ENCODE peak calls at places on chromosomes 7 and 10, in four cellular contexts. J is hepatocyte, X is left ventricle myocardium inferior, T is IMR-90. V is an unnamed sample.

GRCh38 chr10:98309366-98310355 is 41.7 kb upstream of the LOXL4 start:
- DNase-seq in J (peak; percentile 88), X (peak; percentile 72), T (peak; percentile 87), V (peak; percentile 44)

GRCh38 chr7:81684513-81685262 is 85.2 kb downstream of the HGF start:
- DNase-seq in J (peak; percentile 93), X (peak; percentile 85), T (peak; percentile 100), V (peak; percentile 51)

GRCh38 chr10:35194906-35195305 is 68.3 kb downstream of the CREM start:
- DNase-seq in J (peak; percentile 38), X (no peak), T (peak; percentile 91), V (no peak)

GRCh38 chr7:29345590-29345989 is 151.0 kb downstream of the CHN2 start:
- DNase-seq in J (peak; percentile 45), X (peak; percentile 31), T (no peak), V (peak; percentile 53)

GRCh38 chr7:149884541-149884940 is 10.8 kb downstream of the ATP6V0E2 start:
- DNase-seq in J (no peak), X (peak; percentile 61), T (no peak), V (no peak)

GRCh38 chr7:150993511-150993910 is 2.7 kb downstream of the NOS3 start:
- DNase-seq in J (no peak), X (peak; percentile 79), T (no peak), V (no peak)

GRCh38 chr10:21614000-21614399 is 80.0 kb downstream of the MLLT10 start:
- DNase-seq in J (no peak), X (no peak), T (no peak), V (no peak)

GRCh38 chr7:33563010-33563409 is 342.3 kb upstream of the BMPER start:
- DNase-seq in J (no peak), X (no peak), T (no peak), V (no peak)

GRCh38 chr7:15561840-15562239 is at the start of gene AGMO:
- DNase-seq in J (peak; percentile 46), X (peak; percentile 71), T (no peak), V (peak; percentile 60)

GRCh38 chr7:2609001-2609411 is 22.8 kb upstream of the TTYH3 start:
- DNase-seq in J (peak; percentile 37), X (no peak), T (peak; percentile 43), V (no peak)

GRCh38 chr10:86111902-86112301 is 254.7 kb downstream of the GRID1 start:
- DNase-seq in J (no peak), X (no peak), T (no peak), V (no peak)

GRCh38 chr10:74949434-74949833 is 123.0 kb downstream of the KAT6B start:
- DNase-seq in J (no peak), X (no peak), T (peak; percentile 67), V (no peak)

GRCh38 chr7:3998060-3998459 is 684.0 kb upstream of the FOXK1 start:
- DNase-seq in J (no peak), X (no peak), T (peak; percentile 55), V (no peak)

GRCh38 chr7:29915481-29916215 is 74.0 kb downstream of the SCRN1 start:
- DNase-seq in J (no peak), X (no peak), T (peak; percentile 31), V (no peak)

GRCh38 chr10:35912615-35913170 is 270.6 kb upstream of the FZD8 start:
- DNase-seq in J (peak; percentile 39), X (no peak), T (peak; percentile 82), V (no peak)

GRCh38 chr7:127997226-127997922 is 33.9 kb downstream of the LRRC4 start:
- DNase-seq in J (no peak), X (no peak), T (peak; percentile 18), V (no peak)

GRCh38 chr10:4067552-4068254 is 282.7 kb upstream of the KLF6 start:
- DNase-seq in J (no peak), X (no peak), T (no peak), V (no peak)

GRCh38 chr10:132035476-132035875 is 30.3 kb upstream of the JAKMIP3 start:
- DNase-seq in J (no peak), X (no peak), T (no peak), V (no peak)

GRCh38 chr7:101804642-101805401 is 12.6 kb upstream of the CUX1 start:
- DNase-seq in J (peak; percentile 49), X (no peak), T (no peak), V (no peak)

GRCh38 chr10:55629792-55630490 is 731.1 kb downstream of the ZWINT start:
- DNase-seq in J (peak; percentile 77), X (no peak), T (peak; percentile 4), V (peak; percentile 41)

GRCh38 chr7:152158801-152159587 is 133.5 kb downstream of the GALNT11 start:
- DNase-seq in J (no peak), X (no peak), T (no peak), V (no peak)

GRCh38 chr10:124632064-124632531 is 112.1 kb downstream of the FAM53B start:
- DNase-seq in J (no peak), X (peak; percentile 62), T (no peak), V (peak; percentile 71)

GRCh38 chr10:113447278-113447677 is 105.6 kb upstream of the HABP2 start:
- DNase-seq in J (no peak), X (no peak), T (no peak), V (no peak)

GRCh38 chr7:109844362-109844761 is 1246.6 kb upstream of the LRRN3 start:
- DNase-seq in J (peak; percentile 20), X (no peak), T (peak; percentile 14), V (no peak)

GRCh38 chr10:126247454-126247975 is 140.8 kb downstream of the ADAM12 start:
- DNase-seq in J (peak; percentile 75), X (peak; percentile 63), T (peak; percentile 100), V (no peak)

GRCh38 chr7:106757846-106758245 is 96.9 kb upstream of the CCDC71L start:
- DNase-seq in J (no peak), X (peak; percentile 27), T (peak; percentile 64), V (no peak)

GRCh38 chr10:48231699-48232315 is 42.7 kb downstream of the FRMPD2 start:
- DNase-seq in J (no peak), X (no peak), T (no peak), V (no peak)

GRCh38 chr7:1223196-1224092 is 9.2 kb upstream of the UNCX start:
- DNase-seq in J (no peak), X (no peak), T (no peak), V (peak; percentile 46)

GRCh38 chr7:132393789-132394261 is 182.4 kb downstream of the PLXNA4 start:
- DNase-seq in J (peak; percentile 31), X (peak; percentile 48), T (no peak), V (peak; percentile 15)

GRCh38 chr7:87574630-87575029 is 26.1 kb downstream of the ABCB1 start:
- DNase-seq in J (peak; percentile 6), X (no peak), T (peak; percentile 86), V (no peak)

GRCh38 chr7:139094596-139094995 is 14.9 kb downstream of the ZC3HAV1 start:
- DNase-seq in J (no peak), X (no peak), T (peak; percentile 7), V (no peak)

GRCh38 chr7:116708861-116709260 is 36.9 kb downstream of the MET start:
- DNase-seq in J (no peak), X (no peak), T (no peak), V (no peak)

GRCh38 chr7:49060743-49061142 is 136.4 kb downstream of the CDC14C start:
- DNase-seq in J (no peak), X (no peak), T (no peak), V (no peak)

GRCh38 chr10:62380002-62380401 is 5.8 kb downstream of the ZNF365 start:
- DNase-seq in J (peak; percentile 49), X (no peak), T (peak; percentile 92), V (no peak)

GRCh38 chr7:141436676-141437075 is 114.5 kb upstream of the AGK start:
- DNase-seq in J (no peak), X (no peak), T (no peak), V (peak; percentile 36)

GRCh38 chr7:141427134-141427533 is 124.1 kb upstream of the AGK start:
- DNase-seq in J (no peak), X (no peak), T (no peak), V (no peak)

GRCh38 chr7:141430426-141431142 is 120.6 kb upstream of the AGK start:
- DNase-seq in J (no peak), X (no peak), T (no peak), V (no peak)

GRCh38 chr7:141433698-141434097 is 117.5 kb upstream of the AGK start:
- DNase-seq in J (no peak), X (no peak), T (no peak), V (no peak)

DNA sequence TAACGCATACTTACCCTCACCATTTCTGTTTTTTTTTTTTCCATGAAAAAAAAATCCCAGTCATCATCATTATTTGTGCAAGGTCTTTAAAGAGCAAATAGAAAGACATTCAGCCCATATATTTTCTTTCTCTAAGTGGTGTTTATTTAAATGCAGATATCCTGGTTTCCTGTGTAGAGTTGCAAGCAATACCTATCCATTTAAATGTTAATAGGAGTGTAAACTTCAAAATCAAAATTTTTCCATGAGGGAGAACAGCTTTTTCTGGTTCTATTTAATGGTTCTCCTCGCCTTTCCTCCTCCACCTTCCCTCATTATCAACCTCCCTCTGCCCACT is 120.1 kb upstream of the AGK start:
- DNase-seq in J (no peak), X (no peak), T (no peak), V (no peak)
- H3K27ac ChIP-seq in J (no peak overlapping the region), X (peak overlapping the region; percentile 56), T (no peak overlapping the region), V (no peak overlapping the region)

GRCh38 chr7:47622586-47622945 is 40.7 kb upstream of the TNS3 start:
- DNase-seq in J (no peak), X (no peak), T (no peak), V (no peak)
- H3K27ac ChIP-seq in J (peak overlapping the region; percentile 88), X (peak overlapping the region; percentile 78), T (peak overlapping the region; percentile 87), V (peak overlapping the region; percentile 57)

DNA sequence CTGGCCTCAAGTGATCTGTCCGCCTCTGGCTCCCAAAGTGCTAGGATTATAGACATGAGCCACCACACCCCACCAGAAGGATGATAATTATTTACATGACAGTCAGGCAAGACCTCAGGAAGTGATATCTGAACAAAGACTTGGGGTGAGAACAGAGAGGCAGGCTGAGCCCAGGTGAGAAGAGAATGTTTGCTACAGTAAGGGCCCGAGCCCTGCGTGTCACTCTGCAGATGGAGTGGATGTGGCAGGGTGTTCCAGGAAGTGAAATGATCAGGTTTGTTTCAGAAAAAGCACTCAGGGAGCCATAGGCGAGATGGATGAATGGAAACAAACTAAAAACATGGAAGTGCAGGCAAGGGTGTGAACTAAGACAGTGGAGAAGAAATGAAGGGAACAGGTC is 22.2 kb downstream of the SFMBT2 start:
- DNase-seq in J (no peak), X (no peak), T (no peak), V (no peak)
- H3K27ac ChIP-seq in J (no peak overlapping the region), X (peak overlapping the region; percentile 66), T (no peak overlapping the region), V (no peak overlapping the region)

GRCh38 chr7:22722596-22722995 is 4.4 kb upstream of the IL6 start:
- DNase-seq in J (no peak), X (no peak), T (no peak), V (no peak)
- H3K27ac ChIP-seq in J (no peak overlapping the region), X (peak overlapping the region; percentile 73), T (no peak overlapping the region), V (no peak overlapping the region)

GRCh38 chr7:78203042-78203720 is 404.6 kb downstream of the PHTF2 start:
- DNase-seq in J (no peak), X (no peak), T (peak; percentile 18), V (no peak)

GRCh38 chr7:78197447-78197846 is 398.9 kb downstream of the PHTF2 start:
- DNase-seq in J (no peak), X (no peak), T (peak; percentile 75), V (no peak)

GRCh38 chr7:78194609-78195008 is 396.0 kb downstream of the PHTF2 start:
- DNase-seq in J (no peak), X (no peak), T (no peak), V (no peak)

GRCh38 chr7:78195281-78195680 is 396.7 kb downstream of the PHTF2 start:
- DNase-seq in J (no peak), X (no peak), T (no peak), V (no peak)

GRCh38 chr7:78198756-78199155 is 400.2 kb downstream of the PHTF2 start:
- DNase-seq in J (no peak), X (no peak), T (peak; percentile 75), V (no peak)
- H3K27ac ChIP-seq in J (no peak overlapping the region), X (no peak overlapping the region), T (no peak overlapping the region), V (no peak overlapping the region)